ENCODE peak calls at places on chromosomes 2 and 18, in four cellular contexts. G, I, W and U are unnamed samples.

GRCh38 chr2:112662702-112663101 is 17.0 kb downstream of the SLC20A1 start:
- DNase-seq in G (no peak), I (no peak), W (no peak), U (no peak)

GRCh38 chr2:61117534-61117933 is 44.5 kb upstream of the C2orf74 start:
- DNase-seq in G (no peak), I (no peak), W (no peak), U (no peak)

GRCh38 chr2:20451346-20451745 is 4.5 kb downstream of the RHOB start:
- DNase-seq in G (no peak), I (no peak), W (no peak), U (no peak)

GRCh38 chr18:78607784-78608183 is 371.8 kb upstream of the SALL3 start:
- DNase-seq in G (no peak), I (no peak), W (no peak), U (no peak)

GRCh38 chr2:161233858-161234431 is 73.7 kb downstream of the TANK start:
- DNase-seq in G (no peak), I (no peak), W (no peak), U (no peak)

GRCh38 chr2:231931481-231931915 is 5.3 kb upstream of the NPPC start:
- DNase-seq in G (no peak), I (no peak), W (no peak), U (peak; percentile 81)

GRCh38 chr2:65076345-65076710 is 20.1 kb downstream of the CEP68 start:
- DNase-seq in G (no peak), I (no peak), W (no peak), U (no peak)

GRCh38 chr18:48889115-48889941 is 61.4 kb downstream of the SMAD7 start:
- DNase-seq in G (no peak), I (no peak), W (no peak), U (no peak)

GRCh38 chr2:47208852-47209606 is 53.9 kb upstream of the STPG4 start:
- DNase-seq in G (no peak), I (no peak), W (no peak), U (no peak)

GRCh38 chr2:70994055-70994444 is 623 bp downstream of the TEX261 start:
- DNase-seq in G (no peak), I (no peak), W (no peak), U (no peak)

GRCh38 chr2:145123606-145124005 is 603.7 kb upstream of the ZEB2 start:
- DNase-seq in G (no peak), I (no peak), W (no peak), U (peak; percentile 81)

GRCh38 chr2:207330912-207331311 is 165.2 kb upstream of the KLF7 start:
- DNase-seq in G (no peak), I (no peak), W (no peak), U (no peak)

GRCh38 chr2:39851691-39852110 is 72.6 kb upstream of the THUMPD2 start:
- DNase-seq in G (no peak), I (no peak), W (no peak), U (no peak)

GRCh38 chr2:119659601-119660342 is 19.2 kb upstream of the TMEM177 start:
- DNase-seq in G (no peak), I (no peak), W (peak; percentile 28), U (no peak)

GRCh38 chr18:35525795-35526475 is 28.2 kb upstream of the INO80C start:
- DNase-seq in G (no peak), I (no peak), W (no peak), U (no peak)

GRCh38 chr2:45845566-45845965 is 194.1 kb downstream of the PRKCE start:
- DNase-seq in G (no peak), I (no peak), W (no peak), U (no peak)

GRCh38 chr2:174350018-174350417 is 15.3 kb downstream of the SP9 start:
- DNase-seq in G (no peak), I (no peak), W (no peak), U (no peak)

GRCh38 chr2:30466216-30466615 is 19.2 kb downstream of the LCLAT1 start:
- DNase-seq in G (no peak), I (no peak), W (no peak), U (no peak)

GRCh38 chr2:118989481-118989880 is 47.5 kb downstream of the MARCO start:
- DNase-seq in G (no peak), I (no peak), W (no peak), U (no peak)

GRCh38 chr18:75544051-75544481 is 116.6 kb upstream of the SMIM21 start:
- DNase-seq in G (no peak), I (no peak), W (no peak), U (no peak)

GRCh38 chr18:48534364-48534763 is 4.5 kb upstream of the CTIF start:
- DNase-seq in G (no peak), I (no peak), W (no peak), U (no peak)